ENCODE peak calls at places on chromosomes 1 and 21, in six cellular contexts. X is GM13976; L is stimulated activated CD4-positive, alpha-beta T cell treated with anti-CD3 and anti-CD28 coated beads, TNF-alpha, amount 100 ng/mL, for 4 hours; U is GM06990; H is AG20443; C is stimulated activated naive CD4-positive, alpha-beta T cell. N is an unnamed sample.

GRCh38 chr1:16111771-16112557 is 38.5 kb upstream of the FAM131C start:
- DNase-seq in U (no peak), H (peak; percentile 86), C (no peak), L (no peak), X (no peak), N (no peak)

GRCh38 chr1:246128494-246129069 is 378.5 kb downstream of the SMYD3 start:
- DNase-seq in X (peak; percentile 18), L (no peak), C (no peak), U (no peak), H (no peak), N (no peak)

GRCh38 chr1:31099283-31100063 is 34.0 kb upstream of the PUM1 start:
- DNase-seq in H (no peak), X (no peak), L (no peak), C (no peak), U (no peak), N (no peak)

GRCh38 chr1:35210306-35211112 is 17.6 kb upstream of the SFPQ start:
- DNase-seq in X (no peak), C (no peak), L (no peak), U (no peak), H (peak; percentile 8), N (no peak)

GRCh38 chr1:178885869-178886268 is 15.0 kb upstream of the ANGPTL1 start:
- DNase-seq in C (no peak), U (no peak), X (no peak), L (no peak), H (no peak), N (no peak)

GRCh38 chr1:180863158-180863775 is 49.4 kb upstream of the KIAA1614 start:
- DNase-seq in X (no peak), L (no peak), U (peak; percentile 16), H (peak; percentile 40), C (no peak), N (no peak)

GRCh38 chr1:205049479-205049878 is 6.5 kb downstream of the CNTN2 start:
- DNase-seq in C (no peak), L (no peak), H (no peak), U (no peak), X (no peak), N (no peak)

GRCh38 chr21:26140185-26140584 is 30.4 kb downstream of the APP start:
- DNase-seq in U (no peak), L (no peak), H (peak; percentile 82), C (no peak), X (no peak), N (no peak)